ENCODE peak calls at places on chromosomes 7 and 10, in seven cellular contexts. G is SJSA1; Z is CD8-positive, alpha-beta T cell; W is effector memory CD4-positive, alpha-beta T cell; I is psoas muscle; K is HEK293T; R is germinal center. N is an unnamed sample.

GRCh38 chr10:51649064-51649463 is 50.3 kb downstream of the CSTF2T start:
- DNase-seq in R (no peak), W (no peak), K (no peak), Z (no peak), G (no peak), I (no peak), N (no peak)

GRCh38 chr7:111103136-111103535 is 12.2 kb downstream of the LRRN3 start:
- DNase-seq in R (no peak), I (no peak), G (no peak), K (no peak), Z (no peak), W (no peak), N (no peak)

GRCh38 chr7:112160130-112160770 is 45.9 kb downstream of the DOCK4 start:
- DNase-seq in K (no peak), I (no peak), R (no peak), Z (no peak), W (no peak), G (no peak), N (no peak)

GRCh38 chr10:130169136-130169888 is 33.1 kb downstream of the GLRX3 start:
- DNase-seq in Z (no peak), K (no peak), I (no peak), W (no peak), G (no peak), R (no peak), N (no peak)

GRCh38 chr7:107147464-107148214 is 21.2 kb upstream of the HBP1 start:
- DNase-seq in Z (no peak), W (no peak), K (peak), I (no peak), G (peak), R (peak), N (no peak)

GRCh38 chr10:112907893-112908292 is 42.2 kb upstream of the TCF7L2 start:
- DNase-seq in Z (no peak), I (no peak), G (no peak), W (no peak), K (no peak), R (no peak), N (no peak)

GRCh38 chr10:18261063-18261462 is 120.8 kb downstream of the CACNB2 start:
- DNase-seq in K (no peak), Z (no peak), R (no peak), G (no peak), I (no peak), W (no peak), N (no peak)

GRCh38 chr7:114302858-114303257 is 111.8 kb upstream of the FOXP2 start:
- DNase-seq in G (no peak), W (no peak), K (no peak), I (no peak), R (no peak), Z (no peak), N (no peak)

GRCh38 chr7:130278892-130279690 is 12.4 kb downstream of the CPA2 start:
- DNase-seq in W (no peak), G (no peak), R (no peak), Z (no peak), I (no peak), K (no peak), N (no peak)

N was measured in heart right ventricle.